ENCODE peak calls at places on chromosomes 6 and 20, in four cellular contexts. One of them, this sample, is unnamed.

GRCh38 chr6:94548211-94548610 is 1029.1 kb upstream of the MANEA start:
- DNase-seq in H1: no peak
- DNase-seq in GM12878: no peak
- DNase-seq in K562: no peak
- DNase-seq in this sample: no peak

GRCh38 chr6:142914371-142914770 is 30.6 kb downstream of the HIVEP2 start:
- DNase-seq in K562: no peak
- DNase-seq in GM12878: no peak
- DNase-seq in H1: no peak
- DNase-seq in this sample: no peak

GRCh38 chr20:18721716-18722115 is 91.9 kb upstream of the SCP2D1 start:
- DNase-seq in K562: no peak
- DNase-seq in H1: no peak
- DNase-seq in GM12878: no peak
- DNase-seq in this sample: no peak

GRCh38 chr20:16518068-16518783 is 55.0 kb downstream of the KIF16B start:
- DNase-seq in GM12878: no peak
- DNase-seq in H1: no peak
- DNase-seq in K562: peak; percentile 23
- DNase-seq in this sample: peak; percentile 44

GRCh38 chr6:156776470-156776840 is 723 bp upstream of the ARID1B start:
- DNase-seq in GM12878: no peak
- DNase-seq in K562: no peak
- DNase-seq in H1: peak; percentile 30
- DNase-seq in this sample: no peak

GRCh38 chr20:60466683-60467022 is 508.4 kb downstream of the CDH26 start:
- DNase-seq in K562: no peak
- DNase-seq in H1: no peak
- DNase-seq in GM12878: no peak
- DNase-seq in this sample: no peak

GRCh38 chr6:116287668-116288282 is 8.0 kb upstream of the TSPYL1 start:
- DNase-seq in H1: no peak
- DNase-seq in GM12878: no peak
- DNase-seq in K562: peak; percentile 43
- DNase-seq in this sample: peak; percentile 51

GRCh38 chr20:57586370-57586793 is 25.5 kb downstream of the PCK1 start:
- DNase-seq in GM12878: no peak
- DNase-seq in K562: peak; percentile 43
- DNase-seq in H1: no peak
- DNase-seq in this sample: no peak

GRCh38 chr6:87291879-87292278 is 30.5 kb upstream of the SMIM8 start:
- DNase-seq in K562: no peak
- DNase-seq in GM12878: no peak
- DNase-seq in H1: no peak
- DNase-seq in this sample: no peak

GRCh38 chr20:8389381-8390368 is 257.6 kb downstream of the PLCB1 start:
- DNase-seq in H1: no peak
- DNase-seq in GM12878: no peak
- DNase-seq in K562: peak; percentile 4
- DNase-seq in this sample: peak; percentile 23

GRCh38 chr20:18443841-18444240 is 23.0 kb downstream of the DZANK1 start:
- DNase-seq in H1: no peak
- DNase-seq in GM12878: no peak
- DNase-seq in K562: no peak
- DNase-seq in this sample: no peak

GRCh38 chr20:59633646-59634045 is 29.3 kb downstream of the PHACTR3 start:
- DNase-seq in H1: no peak
- DNase-seq in GM12878: no peak
- DNase-seq in K562: no peak
- DNase-seq in this sample: no peak

GRCh38 chr6:27547157-27548075 is 74.5 kb upstream of the ZNF184 start:
- DNase-seq in H1: peak; percentile 91
- DNase-seq in GM12878: peak; percentile 59
- DNase-seq in K562: peak; percentile 31
- DNase-seq in this sample: peak; percentile 74

GRCh38 chr20:62907377-62908317 is 18.7 kb downstream of the DIDO1 start:
- DNase-seq in GM12878: no peak
- DNase-seq in H1: no peak
- DNase-seq in K562: peak; percentile 57
- DNase-seq in this sample: no peak

GRCh38 chr6:52724406-52725121 is 38.7 kb downstream of the GSTA2 start:
- DNase-seq in GM12878: peak; percentile 55
- DNase-seq in K562: peak; percentile 65
- DNase-seq in H1: peak; percentile 75
- DNase-seq in this sample: peak; percentile 63

GRCh38 chr6:27332692-27333641 is 20.9 kb upstream of the POM121L2 start:
- DNase-seq in K562: peak; percentile 72
- DNase-seq in H1: peak; percentile 76
- DNase-seq in GM12878: peak; percentile 24
- DNase-seq in this sample: peak; percentile 76

GRCh38 chr6:33850869-33851541 is 47.2 kb upstream of the MLN start:
- DNase-seq in K562: no peak
- DNase-seq in GM12878: no peak
- DNase-seq in H1: no peak
- DNase-seq in this sample: no peak

GRCh38 chr20:17782768-17783167 is 83.0 kb downstream of the BANF2 start:
- DNase-seq in GM12878: no peak
- DNase-seq in H1: no peak
- DNase-seq in K562: no peak
- DNase-seq in this sample: no peak

DNA sequence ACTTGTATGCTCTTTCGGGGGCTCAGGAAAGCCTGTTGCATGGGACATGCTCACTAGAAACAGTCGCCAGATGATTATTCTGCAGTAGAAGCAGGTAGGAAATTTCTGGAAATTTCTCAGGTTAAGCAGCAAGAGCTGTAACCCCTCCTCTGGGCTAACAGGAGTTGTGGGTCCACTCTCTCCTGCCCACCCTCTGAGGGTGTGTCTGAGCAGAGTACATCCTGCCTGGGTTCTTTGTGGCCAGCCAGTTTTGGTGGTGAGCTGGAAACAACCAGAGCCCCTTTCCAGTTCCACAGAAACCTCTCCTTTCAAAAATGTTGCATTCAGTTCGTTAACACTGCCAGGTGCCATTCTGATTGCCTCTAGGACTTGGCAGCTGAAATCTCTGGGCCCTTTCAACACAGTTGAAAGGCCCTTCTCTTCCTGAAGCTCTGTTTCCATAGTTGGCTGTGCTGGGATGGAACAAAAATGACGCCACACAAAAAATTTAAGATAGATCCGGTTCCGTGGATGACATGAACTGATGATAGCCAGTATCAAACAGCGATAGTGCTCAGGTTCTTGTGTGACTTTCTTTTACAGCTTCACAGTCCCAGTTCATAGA is 38.5 kb downstream of the PLCG1 start:
- DNase-seq in GM12878: no peak
- DNase-seq in H1: peak; percentile 19
- DNase-seq in K562: no peak
- DNase-seq in this sample: no peak
- TF ChIP-seq SRF in GM12878: no peak
- TF ChIP-seq SRF in H1: no peak
- TF ChIP-seq SRF in K562: no peak
- TF ChIP-seq SRF in this sample: no peak

GRCh38 chr20:36064661-36065426 is 89.7 kb upstream of the EPB41L1 start:
- DNase-seq in GM12878: peak; percentile 54
- DNase-seq in H1: peak; percentile 100
- DNase-seq in K562: peak; percentile 98
- DNase-seq in this sample: no peak

GRCh38 chr20:36060676-36061075 is 92.3 kb downstream of the CNBD2 start:
- DNase-seq in GM12878: no peak
- DNase-seq in H1: no peak
- DNase-seq in K562: no peak
- DNase-seq in this sample: no peak

GRCh38 chr20:36063916-36064660 is 90.5 kb upstream of the EPB41L1 start:
- DNase-seq in K562: no peak
- DNase-seq in GM12878: no peak
- DNase-seq in H1: no peak
- DNase-seq in this sample: no peak

GRCh38 chr20:36061754-36062153 is 92.8 kb upstream of the EPB41L1 start:
- DNase-seq in H1: no peak
- DNase-seq in K562: no peak
- DNase-seq in GM12878: no peak
- DNase-seq in this sample: no peak

DNA sequence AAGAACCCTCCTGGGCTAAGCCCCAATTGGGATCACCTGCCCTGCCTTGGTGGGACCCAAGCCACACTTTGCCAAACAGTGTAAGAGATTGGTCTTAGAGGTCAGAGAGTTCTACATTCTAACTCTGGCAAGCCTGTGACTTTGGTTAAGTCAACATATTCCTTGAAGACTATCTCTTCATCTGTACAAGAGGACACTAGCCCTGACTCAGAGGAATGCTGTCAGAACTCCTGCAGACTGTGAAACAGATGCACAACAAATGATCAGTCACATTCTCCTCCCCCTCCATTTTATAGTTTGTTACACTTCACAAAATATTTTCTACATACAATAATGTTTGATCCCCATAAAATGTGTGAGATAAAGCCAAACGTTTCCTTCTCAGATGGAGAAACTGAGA is 91.7 kb upstream of the EPB41L1 start:
- DNase-seq in H1: no peak
- DNase-seq in GM12878: no peak
- DNase-seq in K562: peak; percentile 62
- DNase-seq in this sample: no peak
- TF ChIP-seq ATF3 in H1: no peak
- TF ChIP-seq ATF3 in GM12878: no peak
- TF ChIP-seq ATF3 in K562: peak; percentile 12
- TF ChIP-seq ATF3 in this sample: no peak

DNA sequence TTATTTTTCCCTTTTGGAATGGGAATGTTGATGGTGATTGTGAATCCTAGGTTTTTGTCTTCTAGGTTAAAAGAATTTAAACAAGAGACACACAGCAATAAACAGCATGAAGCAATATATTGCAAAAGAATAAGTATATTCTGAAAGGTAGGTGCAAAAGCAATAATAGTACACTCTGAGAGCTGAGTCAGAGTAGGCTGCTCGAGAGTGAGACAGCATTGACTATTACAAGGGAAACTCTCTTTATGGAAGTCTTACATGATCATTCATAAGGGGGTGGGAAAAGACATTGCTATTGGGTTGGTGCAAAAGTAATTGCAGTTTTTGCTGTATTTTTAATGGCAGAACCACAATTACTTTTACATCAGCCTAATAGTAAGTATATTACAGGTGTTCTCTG is 25.0 kb downstream of the FBXO5 start:
- DNase-seq in K562: no peak
- DNase-seq in GM12878: no peak
- DNase-seq in H1: no peak
- DNase-seq in this sample: no peak
- TF ChIP-seq EGR1 in K562: no peak
- TF ChIP-seq EGR1 in GM12878: no peak
- TF ChIP-seq EGR1 in H1: no peak
- TF ChIP-seq EGR1 in this sample: no peak

DNA sequence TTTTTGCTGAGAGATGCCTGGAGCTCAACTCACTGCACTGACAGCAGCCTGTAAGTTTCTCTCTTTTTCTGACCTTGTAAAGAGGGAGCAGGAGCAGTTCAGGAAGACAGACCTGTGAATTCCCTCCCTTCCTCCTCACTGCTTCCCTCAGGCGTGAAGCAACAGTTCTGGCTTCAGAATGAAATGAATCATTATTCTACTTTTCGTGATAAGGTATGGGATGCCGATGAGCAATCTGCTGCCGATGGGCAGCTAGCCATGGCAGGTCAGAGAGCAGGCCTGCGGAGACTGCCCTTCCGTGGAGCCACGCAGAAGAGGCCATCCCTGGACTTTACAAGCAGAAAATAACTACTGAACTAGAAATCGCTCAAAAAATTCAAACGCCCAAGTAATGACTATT is 426.5 kb upstream of the RNF217 start:
- DNase-seq in K562: no peak
- DNase-seq in H1: no peak
- DNase-seq in GM12878: no peak
- DNase-seq in this sample: no peak
- TF ChIP-seq SRF in K562: no peak
- TF ChIP-seq SRF in H1: no peak
- TF ChIP-seq SRF in GM12878: no peak
- TF ChIP-seq SRF in this sample: no peak

GRCh38 chr6:1311400-1312192 is at the start of gene FOXQ1:
- DNase-seq in H1: peak; percentile 81
- DNase-seq in K562: no peak
- DNase-seq in GM12878: no peak
- DNase-seq in this sample: peak; percentile 21
- TF ChIP-seq ATF3 in H1: no peak
- TF ChIP-seq ATF3 in K562: no peak
- TF ChIP-seq ATF3 in GM12878: no peak
- TF ChIP-seq ATF3 in this sample: no peak

DNA sequence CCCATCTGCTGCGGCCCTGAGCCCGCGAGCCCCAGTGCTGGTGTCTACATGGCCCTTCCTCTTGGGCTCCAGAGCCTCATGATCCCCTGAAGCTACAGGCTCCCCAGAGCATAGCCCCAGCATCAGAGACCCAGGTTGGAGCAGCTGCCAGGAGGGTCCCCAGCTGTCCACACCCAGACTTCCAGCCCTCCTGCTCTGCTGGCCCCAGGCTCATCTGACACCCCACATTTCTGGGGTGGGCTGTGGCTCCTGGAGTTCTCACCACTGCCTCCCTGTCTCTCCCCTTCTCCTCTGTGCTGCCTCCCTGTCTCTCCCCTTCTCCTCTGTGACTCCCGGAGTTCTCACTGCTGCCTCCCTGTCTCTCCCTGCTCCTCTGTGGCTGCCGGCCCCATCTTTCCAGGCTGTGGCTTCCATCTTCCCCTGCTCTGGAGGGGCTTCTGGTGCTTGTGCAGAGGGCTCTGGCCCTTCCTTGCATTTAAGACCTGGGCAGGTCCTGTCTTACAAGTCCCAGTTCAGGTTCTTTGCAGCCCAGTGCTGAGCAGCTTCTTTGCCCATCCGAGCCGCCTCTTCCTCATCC is 108.1 kb downstream of the ERMARD start:
- DNase-seq in GM12878: no peak
- DNase-seq in K562: no peak
- DNase-seq in H1: peak; percentile 19
- DNase-seq in this sample: no peak
- TF ChIP-seq EGR1 in GM12878: no peak
- TF ChIP-seq EGR1 in K562: no peak
- TF ChIP-seq EGR1 in H1: no peak
- TF ChIP-seq EGR1 in this sample: no peak

This sample was measured in HCT116.